ENCODE peak calls at places on chromosomes 2 and 18, in five cellular contexts. I is A549, Z is K562, G is GM12878, U is HepG2. P is an unnamed sample.

GRCh38 chr2:23449413-23449812 is 64.4 kb downstream of the KLHL29 start:
- DNase-seq in I (no peak), Z (no peak), G (peak), U (no peak), P (no peak)

GRCh38 chr18:58288922-58289797 is 245.1 kb downstream of the NEDD4L start:
- DNase-seq in I (no peak), Z (no peak), G (no peak), U (no peak), P (no peak)

GRCh38 chr18:51082571-51083264 is 52.7 kb downstream of the SMAD4 start:
- DNase-seq in I (no peak), Z (no peak), G (no peak), U (no peak), P (no peak)

GRCh38 chr2:29349316-29350030 is 234.3 kb downstream of the CLIP4 start:
- DNase-seq in I (no peak), Z (no peak), G (no peak), U (no peak), P (no peak)

GRCh38 chr2:437772-438393 is 150.0 kb upstream of the ALKAL2 start:
- DNase-seq in I (no peak), Z (no peak), G (no peak), U (no peak), P (peak)

GRCh38 chr2:13260401-13260800 is 543.7 kb downstream of the TRIB2 start:
- DNase-seq in I (no peak), Z (no peak), G (no peak), U (no peak), P (peak)

GRCh38 chr2:230777681-230778080 is 65.0 kb downstream of the CAB39 start:
- DNase-seq in I (no peak), Z (no peak), G (no peak), U (no peak), P (no peak)

GRCh38 chr18:37512400-37512799 is 53.2 kb downstream of the CELF4 start:
- DNase-seq in I (no peak), Z (no peak), G (no peak), U (no peak), P (no peak)

GRCh38 chr2:129929321-129930290 is 49.9 kb upstream of the RAB6C start:
- DNase-seq in I (no peak), Z (no peak), G (no peak), U (no peak), P (peak)

GRCh38 chr2:165970663-165971062 is 17.1 kb upstream of the TTC21B start:
- DNase-seq in I (no peak), Z (no peak), G (no peak), U (no peak), P (no peak)

GRCh38 chr2:85771486-85771885 is 17.7 kb downstream of the ATOH8 start:
- DNase-seq in I (no peak), Z (no peak), G (no peak), U (no peak), P (no peak)

GRCh38 chr18:62490967-62491366 is 31.9 kb upstream of the ZCCHC2 start:
- DNase-seq in I (no peak), Z (no peak), G (no peak), U (no peak), P (no peak)

GRCh38 chr2:195475336-195475735 is 181.7 kb upstream of the SLC39A10 start:
- DNase-seq in I (no peak), Z (no peak), G (no peak), U (no peak), P (no peak)

GRCh38 chr2:233413046-233413445 is 58.8 kb downstream of the DGKD start:
- DNase-seq in I (peak), Z (no peak), G (no peak), U (no peak), P (no peak)

GRCh38 chr2:69581774-69582581 is 61.6 kb downstream of the AAK1 start:
- DNase-seq in I (peak), Z (no peak), G (peak), U (peak), P (no peak)

GRCh38 chr2:49973917-49974368 is 819.6 kb upstream of the FSHR start:
- DNase-seq in I (peak), Z (no peak), G (no peak), U (no peak), P (peak)

GRCh38 chr18:48827321-48828200 is 123.2 kb downstream of the SMAD7 start:
- DNase-seq in I (no peak), Z (no peak), G (no peak), U (no peak), P (no peak)

GRCh38 chr2:228957075-228957474 is 314.0 kb downstream of the PID1 start:
- DNase-seq in I (no peak), Z (no peak), G (no peak), U (no peak), P (no peak)

GRCh38 chr2:158745866-158746382 is 49.2 kb upstream of the DAPL1 start:
- DNase-seq in I (no peak), Z (no peak), G (no peak), U (no peak), P (no peak)
- TF ChIP-seq CTCF in I (no peak), Z (no peak), G (no peak), U (no peak), P (no peak)

DNA sequence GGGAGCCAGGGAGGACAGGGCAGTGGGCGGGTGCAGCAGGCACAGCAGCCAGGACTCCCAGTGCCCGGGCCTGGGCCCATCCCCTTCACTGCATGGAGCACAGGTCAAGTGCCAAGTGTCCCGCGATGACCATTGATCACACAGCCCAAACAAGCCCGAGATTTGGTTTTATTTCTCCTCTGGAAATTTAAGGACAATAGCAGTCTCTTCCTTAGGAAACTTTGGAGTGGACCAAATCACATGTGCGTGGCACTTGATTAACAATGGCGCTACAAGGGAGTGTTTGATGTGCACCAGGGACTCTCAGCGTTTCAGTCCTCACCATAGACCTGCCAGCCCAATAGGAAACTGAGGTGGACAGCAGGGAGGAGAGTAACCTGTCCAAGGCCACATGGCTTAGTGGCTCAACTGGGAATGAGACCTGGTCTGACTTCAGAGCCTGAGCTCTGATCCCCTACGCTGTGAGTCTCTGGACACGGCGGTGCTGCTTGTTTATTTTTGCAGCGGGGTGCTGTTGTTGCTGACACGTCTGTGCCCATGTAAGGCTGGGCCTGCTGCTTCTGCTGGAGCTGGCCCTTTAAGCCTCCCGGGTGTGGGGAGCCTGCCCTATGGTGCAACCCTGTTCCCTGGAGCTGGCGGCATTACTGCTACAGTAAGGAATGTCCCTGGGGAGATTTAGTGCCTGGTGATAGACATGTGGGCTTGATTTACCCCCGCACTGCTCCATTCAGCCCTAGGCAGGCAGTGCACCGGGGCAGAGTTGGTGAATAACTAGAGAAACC is 194.2 kb downstream of the INHBB start:
- DNase-seq in I (peak), Z (no peak), G (no peak), U (peak), P (no peak)
- TF ChIP-seq CHD2 in I (no peak), Z (no peak), G (no peak), U (no peak), P (no peak)

DNA sequence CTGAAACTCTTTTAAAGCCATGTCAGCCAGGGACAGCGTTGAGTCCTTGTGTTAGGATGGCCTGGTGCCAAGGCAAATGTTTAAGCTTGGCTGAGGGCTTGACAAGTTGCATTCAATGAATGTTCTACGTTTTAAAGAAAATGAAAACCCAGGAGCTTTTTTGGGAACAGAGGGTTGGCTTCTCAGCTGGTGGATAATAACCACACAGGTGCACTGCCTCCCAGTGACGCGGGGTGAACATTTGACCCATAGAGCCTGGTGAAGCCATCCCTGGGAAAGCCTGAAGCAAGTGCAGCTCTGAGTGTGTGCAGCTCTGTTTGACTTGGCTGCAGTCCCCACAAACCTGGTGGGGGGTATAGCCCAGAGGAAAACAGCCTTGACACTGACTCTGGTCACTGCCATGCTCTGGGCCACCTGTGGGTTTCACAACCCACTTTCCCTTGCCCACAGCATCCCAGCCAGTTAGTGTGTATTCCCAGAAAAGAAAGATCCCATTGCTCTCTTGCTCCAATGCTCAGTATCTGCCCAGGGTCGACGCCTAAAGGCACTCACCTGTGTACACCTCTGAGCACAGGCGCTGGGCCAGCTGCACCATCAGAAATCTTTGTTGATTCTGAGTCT is 874.9 kb downstream of the RNF144A start:
- DNase-seq in I (no peak), Z (no peak), G (no peak), U (peak), P (no peak)
- TF ChIP-seq CTCF in I (no peak), Z (no peak), G (no peak), U (no peak), P (no peak)

GRCh38 chr2:33322099-33322498 is 154.3 kb upstream of the RASGRP3 start:
- DNase-seq in I (no peak), Z (no peak), G (no peak), U (no peak), P (no peak)
- TF ChIP-seq CHD2 in I (no peak), Z (no peak), G (no peak), U (no peak), P (no peak)

DNA sequence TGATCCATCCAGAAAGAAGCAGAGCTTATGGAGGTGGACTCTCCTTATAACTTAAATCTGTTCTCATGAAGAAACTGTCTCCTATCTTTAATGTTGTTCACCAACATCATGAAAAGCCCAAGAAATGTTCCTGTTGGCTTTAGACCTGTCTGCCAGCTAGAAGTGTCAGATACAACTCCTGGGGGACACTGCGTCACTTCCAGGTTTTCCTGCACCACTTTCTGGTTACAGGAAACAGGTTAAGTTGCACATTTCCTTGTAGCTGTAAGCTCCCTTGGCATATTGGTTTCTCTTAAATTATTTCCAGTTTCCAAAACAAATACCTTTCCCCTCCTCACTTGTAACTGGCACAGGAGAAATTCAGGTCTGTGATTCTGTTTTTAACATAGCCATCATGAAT is 2.9 kb downstream of the CEP68 start:
- DNase-seq in I (no peak), Z (no peak), G (no peak), U (no peak), P (no peak)
- TF ChIP-seq CTCF in I (no peak), Z (no peak), G (no peak), U (no peak), P (no peak)

GRCh38 chr18:43587538-43588153 is 310.4 kb upstream of the SYT4 start:
- DNase-seq in I (peak), Z (peak), G (no peak), U (peak), P (no peak)

GRCh38 chr18:43578636-43579203 is 301.4 kb upstream of the SYT4 start:
- DNase-seq in I (no peak), Z (no peak), G (no peak), U (no peak), P (no peak)

GRCh38 chr18:43582120-43582519 is 304.8 kb upstream of the SYT4 start:
- DNase-seq in I (no peak), Z (no peak), G (no peak), U (no peak), P (no peak)
- TF ChIP-seq CHD2 in I (no peak), Z (no peak), G (no peak), U (no peak), P (no peak)

GRCh38 chr2:108369153-108369552 is 8.6 kb upstream of the SULT1C4 start:
- DNase-seq in I (no peak), Z (no peak), G (no peak), U (no peak), P (no peak)
- TF ChIP-seq CTCF in I (no peak), Z (no peak), G (peak), U (peak), P (no peak)

DNA sequence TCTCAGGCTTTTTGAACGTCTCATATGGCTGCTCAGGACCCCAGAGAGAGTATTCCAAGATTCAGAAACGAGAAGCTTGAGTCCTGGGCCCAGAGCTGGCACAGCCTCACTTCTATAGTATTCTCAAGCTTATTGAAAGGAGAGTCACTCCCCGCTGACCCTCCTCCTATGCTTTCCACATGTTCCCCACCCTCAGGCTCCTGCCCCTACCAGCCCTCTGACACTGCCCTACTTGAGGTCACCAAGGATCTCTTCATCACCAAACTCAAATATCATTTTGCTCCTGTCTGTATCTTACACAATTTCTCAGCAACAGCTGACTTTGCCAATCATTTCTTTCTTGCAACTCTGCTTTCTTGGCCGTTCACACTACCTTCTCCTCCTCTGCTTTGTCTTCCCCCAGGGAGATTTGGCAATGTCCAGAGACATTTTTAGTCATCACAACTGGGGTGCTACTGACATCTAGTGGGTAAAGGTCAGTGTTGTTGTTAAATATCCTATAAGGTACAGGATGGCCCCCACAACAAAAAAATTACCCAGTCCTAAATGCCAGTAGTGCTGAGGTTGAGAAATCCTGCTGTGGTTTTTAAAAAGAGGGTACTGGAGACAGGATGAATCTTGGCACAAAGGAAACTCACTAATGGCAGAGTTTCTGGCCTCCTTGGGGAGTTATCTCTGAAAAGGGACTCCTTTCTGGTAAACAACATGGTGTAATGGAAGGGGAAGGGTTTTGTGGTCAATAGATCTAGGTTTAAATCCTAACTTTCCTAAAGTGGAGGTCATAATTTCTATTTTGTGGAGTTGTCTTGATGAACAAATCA is 26.9 kb upstream of the INSIG2 start:
- DNase-seq in I (peak), Z (no peak), G (peak), U (peak), P (no peak)
- TF ChIP-seq CHD2 in I (no peak), Z (no peak), G (no peak), U (no peak), P (no peak)